ENCODE peak calls at places on chromosomes 4 and X, in four cellular contexts. O, F, R and X are unnamed samples.

GRCh38 chr4:65120287-65120686 is 550.0 kb downstream of the EPHA5 start:
- DNase-seq in O (no peak), F (no peak), R (no peak), X (no peak)

GRCh38 chrX:150357790-150358189 is 5.3 kb upstream of the MAMLD1 start:
- DNase-seq in O (no peak), F (no peak), R (no peak), X (no peak)

GRCh38 chrX:109840585-109840984 is 107.5 kb upstream of the ACSL4 start:
- DNase-seq in O (peak; percentile 21), F (peak; percentile 31), R (peak; percentile 95), X (no peak)

GRCh38 chr4:125319311-125319710 is 4.6 kb downstream of the FAT4 start:
- DNase-seq in O (no peak), F (no peak), R (no peak), X (no peak)

GRCh38 chrX:72635930-72636329 is 63.3 kb upstream of the HDAC8 start:
- DNase-seq in O (no peak), F (no peak), R (no peak), X (no peak)

GRCh38 chr4:94636004-94636403 is 121.8 kb upstream of the BMPR1B start:
- DNase-seq in O (no peak), F (no peak), R (peak; percentile 31), X (no peak)

GRCh38 chr4:73068496-73069337 is 799 bp downstream of the COX18 start:
- DNase-seq in O (no peak), F (no peak), R (peak; percentile 49), X (peak; percentile 8)

GRCh38 chrX:95332530-95332929 is 1352.1 kb upstream of the DIAPH2 start:
- DNase-seq in O (no peak), F (no peak), R (no peak), X (no peak)

GRCh38 chr4:173852775-173853174 is 322.7 kb upstream of the HAND2 start:
- DNase-seq in O (no peak), F (no peak), R (no peak), X (peak; percentile 21)

GRCh38 chr4:147943159-147943638 is 211.3 kb downstream of the ARHGAP10 start:
- DNase-seq in O (no peak), F (no peak), R (no peak), X (no peak)

GRCh38 chr4:5705672-5706310 is 2.6 kb downstream of the EVC2 start:
- DNase-seq in O (peak; percentile 12), F (no peak), R (no peak), X (no peak)

GRCh38 chrX:9825129-9825865 is 39.1 kb downstream of the SHROOM2 start:
- DNase-seq in O (no peak), F (no peak), R (peak; percentile 12), X (peak; percentile 37)

GRCh38 chr4:57865264-57865663 is 755.1 kb upstream of the IGFBP7 start:
- DNase-seq in O (no peak), F (no peak), R (no peak), X (no peak)

GRCh38 chrX:78946178-78946896 is 1.1 kb downstream of the P2RY10 start:
- DNase-seq in O (no peak), F (no peak), R (no peak), X (no peak)

GRCh38 chr4:145326491-145326890 is 146.1 kb upstream of the OTUD4 start:
- DNase-seq in O (no peak), F (no peak), R (no peak), X (no peak)

GRCh38 chr4:68797048-68797447 is 18.7 kb upstream of the UGT2B10 start:
- DNase-seq in O (no peak), F (no peak), R (no peak), X (no peak)

GRCh38 chrX:77087529-77088169 is 359.5 kb upstream of the FGF16 start:
- DNase-seq in O (no peak), F (no peak), R (peak; percentile 25), X (no peak)

GRCh38 chr4:93467484-93468155 is 360.9 kb upstream of the ATOH1 start:
- DNase-seq in O (no peak), F (no peak), R (no peak), X (no peak)

GRCh38 chr4:186932631-186933150 is 209.0 kb upstream of the FAT1 start:
- DNase-seq in O (no peak), F (no peak), R (peak; percentile 88), X (no peak)

GRCh38 chr4:79906306-79906705 is 166.7 kb downstream of the ANTXR2 start:
- DNase-seq in O (no peak), F (no peak), R (no peak), X (no peak)

GRCh38 chr4:125736057-125736456 is 421.3 kb downstream of the FAT4 start:
- DNase-seq in O (no peak), F (no peak), R (peak; percentile 42), X (no peak)

GRCh38 chr4:3516836-3517730 is 15.1 kb downstream of the LRPAP1 start:
- DNase-seq in O (no peak), F (no peak), R (no peak), X (no peak)

GRCh38 chrX:46588263-46588662 is 14.7 kb downstream of the CHST7 start:
- DNase-seq in O (peak; percentile 39), F (no peak), R (peak; percentile 59), X (no peak)

GRCh38 chrX:46589977-46590723 is 16.6 kb downstream of the CHST7 start:
- DNase-seq in O (no peak), F (no peak), R (peak; percentile 72), X (no peak)

GRCh38 chrX:46587158-46587557 is 13.6 kb downstream of the CHST7 start:
- DNase-seq in O (peak; percentile 31), F (no peak), R (no peak), X (no peak)

GRCh38 chrX:46582964-46583363 is 9.4 kb downstream of the CHST7 start:
- DNase-seq in O (no peak), F (no peak), R (peak; percentile 88), X (no peak)

GRCh38 chrX:46587753-46588171 is 14.2 kb downstream of the CHST7 start:
- DNase-seq in O (peak; percentile 37), F (no peak), R (peak; percentile 44), X (no peak)
- H3K4me3 ChIP-seq in O (no peak overlapping the region), F (peak overlapping the region; percentile 16), R (no peak overlapping the region), X (no peak overlapping the region)

GRCh38 chrX:152915541-152916241 is 17.8 kb downstream of the ZNF185 start:
- DNase-seq in O (no peak), F (peak; percentile 51), R (peak; percentile 42), X (no peak)
- TF ChIP-seq CTCF in O (no peak), F (peak; percentile 45), R (peak; percentile 61), X (peak; percentile 39)

GRCh38 chr4:700587-701264 is 4.9 kb upstream of the PCGF3 start:
- DNase-seq in O (no peak), F (no peak), R (no peak), X (no peak)
- H3K4me3 ChIP-seq in O (no peak overlapping the region), F (no peak overlapping the region), R (no peak overlapping the region), X (no peak overlapping the region)

GRCh38 chr4:70269674-70270073 is 27.3 kb downstream of the CSN3 start:
- DNase-seq in O (no peak), F (no peak), R (peak; percentile 58), X (peak; percentile 18)
- TF ChIP-seq CTCF in O (no peak), F (peak; percentile 11), R (no peak), X (peak; percentile 60)

GRCh38 chr4:164731827-164732474 is 22.0 kb upstream of the SMIM31 start:
- DNase-seq in O (no peak), F (peak; percentile 25), R (peak; percentile 52), X (no peak)
- H3K4me3 ChIP-seq in O (no peak overlapping the region), F (no peak overlapping the region), R (no peak overlapping the region), X (no peak overlapping the region)

GRCh38 chrX:30483996-30484395 is 93.6 kb downstream of the TASL start:
- DNase-seq in O (no peak), F (no peak), R (no peak), X (no peak)

GRCh38 chrX:30489323-30489722 is 88.2 kb downstream of the TASL start:
- DNase-seq in O (no peak), F (peak; percentile 9), R (no peak), X (no peak)

GRCh38 chrX:30493348-30493747 is 84.2 kb downstream of the TASL start:
- DNase-seq in O (no peak), F (no peak), R (no peak), X (no peak)

GRCh38 chrX:30488092-30488491 is 89.5 kb downstream of the TASL start:
- DNase-seq in O (no peak), F (peak; percentile 5), R (peak; percentile 15), X (no peak)
- TF ChIP-seq CTCF in O (no peak), F (peak; percentile 20), R (peak; percentile 11), X (peak; percentile 24)